ENCODE peak calls at places on chromosome 21, in nine cellular contexts. U, V, Y, L, R, B, I, T and O are unnamed samples.

GRCh38 chr21:21183092-21183491 is 184.9 kb downstream of the NCAM2 start:
- DNase-seq in R (no peak), V (no peak), Y (no peak), L (no peak), U (no peak), T (no peak), B (no peak), I (no peak), O (no peak)

GRCh38 chr21:36732761-36733160 is 33.8 kb downstream of the SIM2 start:
- DNase-seq in I (no peak), V (no peak), T (no peak), B (no peak), U (no peak), L (no peak), R (no peak), Y (no peak), O (no peak)

GRCh38 chr21:44800971-44801467 is 601 bp downstream of the UBE2G2 start:
- DNase-seq in Y (no peak), T (no peak), L (peak; percentile 70), I (peak; percentile 49), V (no peak), R (no peak), B (no peak), U (no peak), O (no peak)

GRCh38 chr21:18477059-18477458 is 73.5 kb upstream of the TMPRSS15 start:
- DNase-seq in T (no peak), U (no peak), V (no peak), R (no peak), I (no peak), B (no peak), Y (no peak), L (no peak), O (no peak)

GRCh38 chr21:44593598-44594405 is 1.5 kb upstream of the KRTAP10-6 start:
- DNase-seq in T (no peak), B (no peak), Y (no peak), U (no peak), I (no peak), L (peak; percentile 81), V (no peak), R (no peak), O (no peak)

GRCh38 chr21:44088401-44088780 is 18.8 kb upstream of the PWP2 start:
- DNase-seq in V (no peak), R (no peak), T (no peak), B (no peak), L (no peak), U (no peak), Y (no peak), I (no peak), O (no peak)

GRCh38 chr21:26067836-26068401 is 102.7 kb downstream of the APP start:
- DNase-seq in R (no peak), B (no peak), T (no peak), I (no peak), Y (no peak), U (no peak), L (no peak), V (no peak), O (no peak)

GRCh38 chr21:26710155-26710554 is 135.1 kb downstream of the ADAMTS1 start:
- DNase-seq in L (no peak), B (no peak), T (no peak), I (no peak), Y (no peak), V (no peak), R (no peak), U (no peak), O (no peak)

GRCh38 chr21:26966360-26966977 is 419 bp downstream of the ADAMTS5 start:
- DNase-seq in U (no peak), I (no peak), Y (peak; percentile 40), T (no peak), R (no peak), B (no peak), L (no peak), V (no peak), O (no peak)

GRCh38 chr21:35540950-35541632 is 492.0 kb upstream of the RUNX1 start:
- DNase-seq in Y (no peak), L (no peak), V (no peak), B (no peak), T (no peak), U (no peak), R (no peak), I (no peak), O (no peak)

GRCh38 chr21:44846201-44846484 is 27.3 kb downstream of the PTTG1IP start:
- DNase-seq in U (no peak), V (no peak), I (no peak), R (no peak), L (no peak), T (no peak), B (no peak), Y (no peak), O (no peak)

DNA sequence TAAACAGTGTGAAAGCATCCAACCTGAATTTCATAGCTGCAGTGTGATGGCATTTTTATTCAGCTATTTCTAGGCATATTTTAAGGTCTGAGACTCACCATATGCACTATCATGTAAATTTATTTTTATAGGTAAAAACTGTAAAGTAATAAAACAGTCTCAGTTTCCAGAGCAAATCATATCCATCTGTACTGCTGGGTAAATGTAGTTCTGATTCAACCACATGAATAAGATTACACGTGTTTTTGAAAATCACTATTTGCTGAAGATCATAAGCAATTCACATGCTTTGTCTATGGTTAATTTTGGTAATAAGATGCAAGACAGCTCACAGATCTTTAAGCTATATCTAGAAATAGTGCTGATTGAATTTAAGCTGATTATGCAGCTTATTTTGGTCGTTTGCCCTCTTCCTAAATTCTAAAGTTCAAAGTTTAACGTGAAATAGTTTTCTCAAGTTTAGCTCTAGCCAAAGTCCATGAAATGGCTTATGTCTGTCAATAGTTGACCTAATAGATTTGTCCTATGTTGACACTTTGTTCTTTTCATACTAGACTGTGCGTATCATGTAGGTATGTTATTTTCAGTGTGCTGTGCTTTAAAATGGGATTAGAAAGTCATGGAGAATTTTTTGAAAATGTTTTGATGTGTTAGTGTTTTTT is 489.0 kb downstream of the USP25 start:
- DNase-seq in B (no peak), V (no peak), L (no peak), T (no peak), R (no peak), U (no peak), Y (no peak), I (no peak), O (no peak)
- H3K4me1 ChIP-seq in B (peaks cover 8% of the 10 kb centered on the region), V (no peaks in the 10 kb centered on the region), L (no peaks in the 10 kb centered on the region), T (no peaks in the 10 kb centered on the region), R (peaks cover 17% of the 10 kb centered on the region), U (no peaks in the 10 kb centered on the region), Y (no peaks in the 10 kb centered on the region), I (no peaks in the 10 kb centered on the region), O (no peaks in the 10 kb centered on the region)

GRCh38 chr21:38869946-38870345 is 64.2 kb downstream of the ETS2 start:
- DNase-seq in I (peak; percentile 6), L (no peak), R (no peak), U (no peak), V (no peak), B (no peak), Y (no peak), T (no peak), O (no peak)
- H3K4me3 ChIP-seq in I (no peak overlapping the region), L (no peak overlapping the region), R (no peak overlapping the region), U (no peak overlapping the region), V (no peak overlapping the region), B (no peak overlapping the region), Y (no peak overlapping the region), T (no peak overlapping the region), O (no peak overlapping the region)

DNA sequence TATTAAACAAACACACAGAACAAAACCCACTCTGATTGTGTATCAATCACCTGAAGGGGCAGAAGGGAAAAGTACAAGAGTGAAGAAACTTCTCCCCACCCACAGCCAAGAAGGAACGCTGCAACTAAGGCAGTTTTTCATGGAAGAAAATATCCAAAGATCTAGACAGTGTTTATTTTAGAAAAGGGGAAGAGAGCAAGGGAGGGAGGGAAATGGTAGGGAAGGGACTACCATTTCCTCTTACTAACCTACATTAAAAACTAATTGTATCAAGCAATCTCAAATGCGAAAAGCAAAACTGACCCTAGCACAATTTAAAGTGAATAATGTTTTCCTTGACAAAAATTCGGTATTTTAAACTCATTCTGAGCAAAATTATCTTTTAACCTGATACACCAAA is 3.5 kb downstream of the NRIP1 start:
- DNase-seq in V (no peak), L (no peak), R (no peak), Y (no peak), T (no peak), B (no peak), U (no peak), I (no peak), O (no peak)
- H3K4me1 ChIP-seq in V (peaks cover 76% of the 10 kb centered on the region), L (peaks cover 15% of the 10 kb centered on the region), R (peaks cover 70% of the 10 kb centered on the region), Y (peaks cover 66% of the 10 kb centered on the region), T (peaks cover 30% of the 10 kb centered on the region), B (peaks cover 75% of the 10 kb centered on the region), U (peaks cover 58% of the 10 kb centered on the region), I (peaks cover 30% of the 10 kb centered on the region), O (peaks cover 6% of the 10 kb centered on the region)

GRCh38 chr21:38140192-38140905 is 116.4 kb upstream of the KCNJ15 start:
- DNase-seq in B (peak; percentile 42), R (peak; percentile 53), L (no peak), Y (peak; percentile 66), T (no peak), U (peak; percentile 8), V (peak; percentile 68), I (peak; percentile 92), O (peak; percentile 64)
- H3K4me3 ChIP-seq in B (no peak overlapping the region), R (no peak overlapping the region), L (no peak overlapping the region), Y (no peak overlapping the region), T (no peak overlapping the region), U (no peak overlapping the region), V (no peak overlapping the region), I (no peak overlapping the region), O (no peak overlapping the region)

DNA sequence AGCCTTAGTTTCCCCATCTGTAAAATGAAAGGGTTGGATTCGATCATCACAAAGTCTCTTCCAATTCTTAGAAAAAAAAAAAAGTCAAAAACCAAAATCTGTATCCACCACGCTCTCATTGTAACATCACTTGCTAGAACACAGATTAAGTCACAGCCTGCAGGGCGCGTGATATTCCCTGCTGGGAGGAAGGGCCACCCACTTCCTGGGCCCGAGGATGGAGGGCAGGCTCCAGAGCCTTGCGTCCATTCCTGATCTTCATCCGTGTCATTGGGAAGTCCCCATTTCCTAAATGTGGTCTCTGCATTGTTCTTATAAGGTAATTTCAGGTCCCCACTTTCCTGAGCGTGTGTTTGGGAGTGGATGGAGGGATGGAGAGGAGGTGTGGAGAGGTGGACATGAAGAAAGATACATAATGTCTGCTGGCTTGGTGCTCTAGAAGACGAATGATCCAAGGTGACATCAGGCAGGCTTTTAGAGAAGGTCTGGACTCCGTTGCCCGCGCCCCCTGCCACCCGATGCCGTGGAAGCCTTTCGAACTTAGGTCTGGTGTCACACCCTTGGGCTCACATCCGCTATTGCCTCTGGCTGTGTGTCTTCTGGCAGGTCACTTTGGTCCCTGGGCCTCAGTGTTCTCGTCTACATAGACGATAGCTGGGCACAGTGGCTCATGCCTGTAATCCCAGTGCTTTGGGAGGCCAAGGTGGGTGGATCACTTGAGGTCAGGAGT is 56.1 kb downstream of the ATP5PO start:
- DNase-seq in R (no peak), T (no peak), I (no peak), Y (no peak), L (no peak), V (no peak), B (no peak), U (no peak), O (no peak)
- H3K4me1 ChIP-seq in R (no peaks in the 10 kb centered on the region), T (no peaks in the 10 kb centered on the region), I (peaks cover 6% of the 10 kb centered on the region), Y (no peaks in the 10 kb centered on the region), L (peaks cover 7% of the 10 kb centered on the region), V (no peaks in the 10 kb centered on the region), B (peaks cover 8% of the 10 kb centered on the region), U (no peaks in the 10 kb centered on the region), O (no peaks in the 10 kb centered on the region)

DNA sequence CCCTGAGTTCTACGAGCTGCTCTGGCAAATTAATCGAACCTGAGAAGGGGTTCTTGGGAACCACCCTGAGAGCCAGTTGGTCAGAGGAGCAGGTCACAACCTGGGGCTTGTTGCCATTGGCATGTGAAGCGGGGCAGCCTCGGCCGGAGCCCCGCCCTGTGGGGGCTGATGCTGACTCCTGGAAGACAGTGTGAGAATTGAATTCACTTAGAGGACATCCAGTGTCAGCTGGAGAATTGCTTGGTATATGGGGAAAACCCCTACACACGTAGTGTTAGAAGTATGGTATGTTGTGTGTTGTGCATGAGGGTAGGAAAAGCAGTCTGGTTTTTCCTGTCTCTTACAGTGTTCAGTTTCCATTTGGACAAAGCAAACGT is 11.6 kb downstream of the SLC37A1 start:
- DNase-seq in L (no peak), R (no peak), U (no peak), B (no peak), V (peak; percentile 36), Y (no peak), T (no peak), I (no peak), O (no peak)
- H3K4me3 ChIP-seq in L (no peak overlapping the region), R (no peak overlapping the region), U (no peak overlapping the region), B (peak overlapping the region; percentile 20), V (no peak overlapping the region), Y (peak overlapping the region; percentile 27), T (no peak overlapping the region), I (no peak overlapping the region), O (peak overlapping the region; percentile 27)